ENCODE peak calls at places on chromosomes 16 and 17, in five cellular contexts. One of them, this sample, is unnamed.

GRCh38 chr17:57565119-57565635 is 179.9 kb downstream of the CCDC182 start:
- DNase-seq in cardiac fibroblast: no peak
- DNase-seq in Peyer's patch: no peak
- DNase-seq in sigmoid colon: no peak
- DNase-seq in right atrium auricular region: no peak
- DNase-seq in this sample: no peak

GRCh38 chr17:43814714-43815113 is 18.2 kb downstream of the MPP3 start:
- DNase-seq in cardiac fibroblast: peak; percentile 82
- DNase-seq in Peyer's patch: no peak
- DNase-seq in sigmoid colon: no peak
- DNase-seq in right atrium auricular region: no peak
- DNase-seq in this sample: peak; percentile 52

GRCh38 chr17:83187782-83188311 is 108.4 kb downstream of the METRNL start:
- DNase-seq in cardiac fibroblast: no peak
- DNase-seq in Peyer's patch: no peak
- DNase-seq in sigmoid colon: no peak
- DNase-seq in right atrium auricular region: no peak
- DNase-seq in this sample: no peak

GRCh38 chr16:84396537-84397008 is 28.2 kb downstream of the ATP2C2 start:
- DNase-seq in cardiac fibroblast: no peak
- DNase-seq in Peyer's patch: no peak
- DNase-seq in sigmoid colon: no peak
- DNase-seq in right atrium auricular region: no peak
- DNase-seq in this sample: no peak

GRCh38 chr16:72947379-72948237 is 100.3 kb downstream of the ZFHX3 start:
- DNase-seq in cardiac fibroblast: no peak
- DNase-seq in Peyer's patch: no peak
- DNase-seq in sigmoid colon: no peak
- DNase-seq in right atrium auricular region: peak; percentile 81
- DNase-seq in this sample: no peak

GRCh38 chr16:84191466-84191865 is 509 bp downstream of the ADAD2 start:
- DNase-seq in cardiac fibroblast: no peak
- DNase-seq in Peyer's patch: no peak
- DNase-seq in sigmoid colon: no peak
- DNase-seq in right atrium auricular region: no peak
- DNase-seq in this sample: no peak

GRCh38 chr16:88739139-88739974 is 33.1 kb downstream of the CTU2 start:
- DNase-seq in cardiac fibroblast: no peak
- DNase-seq in Peyer's patch: no peak
- DNase-seq in sigmoid colon: no peak
- DNase-seq in right atrium auricular region: no peak
- DNase-seq in this sample: no peak

GRCh38 chr16:9072806-9073341 is 18.6 kb upstream of the HAPSTR1 start:
- DNase-seq in cardiac fibroblast: peak; percentile 64
- DNase-seq in Peyer's patch: no peak
- DNase-seq in sigmoid colon: no peak
- DNase-seq in right atrium auricular region: no peak
- DNase-seq in this sample: peak; percentile 77

GRCh38 chr16:13507530-13507929 is 412.4 kb upstream of the ERCC4 start:
- DNase-seq in cardiac fibroblast: no peak
- DNase-seq in Peyer's patch: no peak
- DNase-seq in sigmoid colon: no peak
- DNase-seq in right atrium auricular region: no peak
- DNase-seq in this sample: no peak

GRCh38 chr17:63290784-63291183 is 155.3 kb downstream of the CYB561 start:
- DNase-seq in cardiac fibroblast: no peak
- DNase-seq in Peyer's patch: no peak
- DNase-seq in sigmoid colon: no peak
- DNase-seq in right atrium auricular region: no peak
- DNase-seq in this sample: no peak

GRCh38 chr17:9021985-9022552 is 759 bp downstream of the NTN1 start:
- DNase-seq in cardiac fibroblast: peak; percentile 26
- DNase-seq in Peyer's patch: no peak
- DNase-seq in sigmoid colon: peak; percentile 68
- DNase-seq in right atrium auricular region: no peak
- DNase-seq in this sample: no peak

GRCh38 chr17:9872852-9873251 is 32.2 kb downstream of the RCVRN start:
- DNase-seq in cardiac fibroblast: no peak
- DNase-seq in Peyer's patch: no peak
- DNase-seq in sigmoid colon: no peak
- DNase-seq in right atrium auricular region: no peak
- DNase-seq in this sample: no peak

GRCh38 chr17:1561420-1562177 is 993 bp downstream of the PITPNA start:
- DNase-seq in cardiac fibroblast: peak; percentile 31
- DNase-seq in Peyer's patch: no peak
- DNase-seq in sigmoid colon: no peak
- DNase-seq in right atrium auricular region: no peak
- DNase-seq in this sample: no peak
- TF ChIP-seq CTCF in cardiac fibroblast: peak; percentile 5
- TF ChIP-seq CTCF in Peyer's patch: peak; percentile 28
- TF ChIP-seq CTCF in sigmoid colon: peak; percentile 5
- TF ChIP-seq CTCF in right atrium auricular region: no peak
- TF ChIP-seq CTCF in this sample: peak; percentile 8

GRCh38 chr17:71229036-71229435 is 891.8 kb upstream of the SOX9 start:
- DNase-seq in cardiac fibroblast: no peak
- DNase-seq in Peyer's patch: no peak
- DNase-seq in sigmoid colon: no peak
- DNase-seq in right atrium auricular region: no peak
- DNase-seq in this sample: no peak
- H3K4me3 ChIP-seq in cardiac fibroblast: no peak overlapping the region
- H3K4me3 ChIP-seq in Peyer's patch: no peak overlapping the region
- H3K4me3 ChIP-seq in sigmoid colon: no peak overlapping the region
- H3K4me3 ChIP-seq in right atrium auricular region: no peak overlapping the region
- H3K4me3 ChIP-seq in this sample: no peak overlapping the region

GRCh38 chr16:11871193-11871592 is 19.9 kb upstream of the RSL1D1 start:
- DNase-seq in cardiac fibroblast: peak; percentile 51
- DNase-seq in Peyer's patch: no peak
- DNase-seq in sigmoid colon: no peak
- DNase-seq in right atrium auricular region: no peak
- DNase-seq in this sample: no peak
- TF ChIP-seq CTCF in cardiac fibroblast: peak; percentile 18
- TF ChIP-seq CTCF in Peyer's patch: no peak
- TF ChIP-seq CTCF in sigmoid colon: no peak
- TF ChIP-seq CTCF in right atrium auricular region: no peak
- TF ChIP-seq CTCF in this sample: peak; percentile 18

GRCh38 chr17:17807440-17807839 is 29.3 kb downstream of the SREBF1 start:
- DNase-seq in cardiac fibroblast: no peak
- DNase-seq in Peyer's patch: no peak
- DNase-seq in sigmoid colon: no peak
- DNase-seq in right atrium auricular region: no peak
- DNase-seq in this sample: no peak

GRCh38 chr17:17806611-17807010 is 30.2 kb downstream of the SREBF1 start:
- DNase-seq in cardiac fibroblast: no peak
- DNase-seq in Peyer's patch: no peak
- DNase-seq in sigmoid colon: no peak
- DNase-seq in right atrium auricular region: no peak
- DNase-seq in this sample: no peak

GRCh38 chr17:17810374-17811248 is 26.2 kb downstream of the SREBF1 start:
- DNase-seq in cardiac fibroblast: peak; percentile 32
- DNase-seq in Peyer's patch: no peak
- DNase-seq in sigmoid colon: no peak
- DNase-seq in right atrium auricular region: no peak
- DNase-seq in this sample: no peak

GRCh38 chr17:17809527-17810373 is 27.0 kb downstream of the SREBF1 start:
- DNase-seq in cardiac fibroblast: peak; percentile 65
- DNase-seq in Peyer's patch: no peak
- DNase-seq in sigmoid colon: peak; percentile 86
- DNase-seq in right atrium auricular region: no peak
- DNase-seq in this sample: no peak

DNA sequence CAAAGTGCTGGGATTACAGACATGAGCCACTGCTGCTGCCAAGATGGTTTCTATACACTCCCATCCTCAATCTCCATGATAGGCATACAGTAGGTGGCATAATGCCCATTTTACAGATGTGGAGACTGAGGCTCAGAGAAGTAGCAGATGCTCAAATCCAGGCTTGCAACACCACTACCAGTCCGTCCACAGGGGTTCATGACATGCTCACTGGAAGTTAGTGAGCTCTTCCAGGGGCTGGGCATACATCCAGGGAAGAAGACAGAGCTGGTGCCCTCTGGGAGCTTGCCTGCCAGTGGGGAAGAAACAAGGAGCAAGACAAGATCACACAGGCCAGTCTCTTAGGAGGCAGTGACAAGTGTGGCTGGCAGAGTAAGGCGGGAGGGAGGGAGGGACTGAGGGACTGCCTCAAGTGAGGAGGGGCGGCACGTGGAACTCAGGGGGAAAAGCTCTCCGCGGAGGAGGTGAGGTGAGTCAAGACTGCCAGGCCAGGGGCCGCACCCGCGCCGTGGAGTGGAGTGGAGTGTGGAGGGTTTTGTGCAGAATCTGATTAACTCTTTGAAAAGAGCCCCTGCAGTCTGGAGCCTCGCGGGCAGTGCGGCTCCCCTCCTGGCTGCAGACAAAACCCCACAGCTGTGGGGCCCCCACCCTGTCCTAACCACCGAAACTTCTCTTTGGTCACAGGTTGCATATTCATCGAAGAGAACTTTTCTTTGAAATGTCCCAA is 27.9 kb downstream of the SREBF1 start:
- DNase-seq in cardiac fibroblast: peak; percentile 63
- DNase-seq in Peyer's patch: no peak
- DNase-seq in sigmoid colon: peak; percentile 86
- DNase-seq in right atrium auricular region: no peak
- DNase-seq in this sample: no peak
- H3K4me3 ChIP-seq in cardiac fibroblast: no peak overlapping the region
- H3K4me3 ChIP-seq in Peyer's patch: peak overlapping the region; percentile 38
- H3K4me3 ChIP-seq in sigmoid colon: no peak overlapping the region
- H3K4me3 ChIP-seq in right atrium auricular region: no peak overlapping the region
- H3K4me3 ChIP-seq in this sample: no peak overlapping the region

GRCh38 chr17:66739553-66739952 is 95.4 kb upstream of the CACNG5 start:
- DNase-seq in cardiac fibroblast: no peak
- DNase-seq in Peyer's patch: no peak
- DNase-seq in sigmoid colon: peak; percentile 36
- DNase-seq in right atrium auricular region: no peak
- DNase-seq in this sample: no peak

GRCh38 chr17:66734544-66734943 is 100.4 kb upstream of the CACNG5 start:
- DNase-seq in cardiac fibroblast: no peak
- DNase-seq in Peyer's patch: no peak
- DNase-seq in sigmoid colon: peak; percentile 22
- DNase-seq in right atrium auricular region: no peak
- DNase-seq in this sample: no peak

GRCh38 chr17:66737524-66737923 is 97.4 kb upstream of the CACNG5 start:
- DNase-seq in cardiac fibroblast: peak; percentile 76
- DNase-seq in Peyer's patch: no peak
- DNase-seq in sigmoid colon: peak; percentile 69
- DNase-seq in right atrium auricular region: peak; percentile 61
- DNase-seq in this sample: peak; percentile 47

DNA sequence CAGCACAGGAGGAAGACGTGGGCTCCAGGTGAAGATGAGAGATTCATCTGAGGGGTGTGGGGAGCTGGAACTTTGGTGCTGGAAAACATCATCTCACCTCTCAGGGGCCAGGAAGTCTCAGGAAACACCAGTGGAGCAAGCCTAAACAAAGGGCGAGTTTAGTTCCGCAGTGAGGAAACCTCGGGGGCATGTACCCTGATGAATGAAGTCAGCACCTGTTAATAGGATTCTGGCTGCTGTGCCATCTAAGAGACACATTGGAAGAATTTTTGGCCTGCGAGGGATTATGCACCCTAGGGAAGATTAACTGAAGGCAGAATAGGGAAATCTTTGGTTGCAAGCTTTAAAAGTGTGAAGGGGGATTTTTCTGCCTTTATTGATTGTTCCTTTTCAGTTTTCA is 94.7 kb upstream of the CACNG5 start:
- DNase-seq in cardiac fibroblast: no peak
- DNase-seq in Peyer's patch: no peak
- DNase-seq in sigmoid colon: peak; percentile 30
- DNase-seq in right atrium auricular region: no peak
- DNase-seq in this sample: no peak
- TF ChIP-seq CTCF in cardiac fibroblast: no peak
- TF ChIP-seq CTCF in Peyer's patch: no peak
- TF ChIP-seq CTCF in sigmoid colon: no peak
- TF ChIP-seq CTCF in right atrium auricular region: no peak
- TF ChIP-seq CTCF in this sample: no peak

GRCh38 chr16:86580063-86580797 is 1.9 kb downstream of the FOXL1 start:
- DNase-seq in cardiac fibroblast: no peak
- DNase-seq in Peyer's patch: no peak
- DNase-seq in sigmoid colon: no peak
- DNase-seq in right atrium auricular region: no peak
- DNase-seq in this sample: no peak

GRCh38 chr16:86584071-86584685 is 5.8 kb downstream of the FOXL1 start:
- DNase-seq in cardiac fibroblast: no peak
- DNase-seq in Peyer's patch: no peak
- DNase-seq in sigmoid colon: no peak
- DNase-seq in right atrium auricular region: no peak
- DNase-seq in this sample: no peak

GRCh38 chr16:86580798-86581185 is 2.4 kb downstream of the FOXL1 start:
- DNase-seq in cardiac fibroblast: no peak
- DNase-seq in Peyer's patch: no peak
- DNase-seq in sigmoid colon: no peak
- DNase-seq in right atrium auricular region: no peak
- DNase-seq in this sample: no peak

GRCh38 chr16:86579268-86580062 is 1.1 kb downstream of the FOXL1 start:
- DNase-seq in cardiac fibroblast: no peak
- DNase-seq in Peyer's patch: no peak
- DNase-seq in sigmoid colon: no peak
- DNase-seq in right atrium auricular region: no peak
- DNase-seq in this sample: no peak

DNA sequence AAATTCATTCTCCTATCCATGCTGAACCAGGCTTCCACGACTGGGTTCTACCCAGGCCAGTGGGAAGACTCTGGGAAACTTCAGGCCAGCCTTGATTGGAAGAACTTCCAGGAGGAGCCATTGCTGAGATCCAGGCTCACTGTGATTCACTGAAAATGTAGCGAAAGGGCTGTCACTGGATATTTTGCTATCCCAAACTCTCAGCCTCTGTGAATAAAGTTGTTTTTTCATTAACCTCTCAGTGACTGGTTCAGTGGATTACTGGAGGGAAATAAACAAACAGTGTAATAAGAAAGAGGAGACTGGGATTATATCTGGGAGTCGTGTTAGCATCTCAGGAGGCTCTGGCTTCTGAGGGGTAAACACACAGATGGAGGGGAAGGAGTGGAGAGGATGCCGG is 3.1 kb downstream of the FOXL1 start:
- DNase-seq in cardiac fibroblast: no peak
- DNase-seq in Peyer's patch: no peak
- DNase-seq in sigmoid colon: no peak
- DNase-seq in right atrium auricular region: no peak
- DNase-seq in this sample: no peak
- H3K4me3 ChIP-seq in cardiac fibroblast: no peak overlapping the region
- H3K4me3 ChIP-seq in Peyer's patch: peak overlapping the region; percentile 47
- H3K4me3 ChIP-seq in sigmoid colon: no peak overlapping the region
- H3K4me3 ChIP-seq in right atrium auricular region: no peak overlapping the region
- H3K4me3 ChIP-seq in this sample: no peak overlapping the region